ENCODE peak calls at places on chromosome 13, in five cellular contexts. A, X, J, N and G are unnamed samples.

GRCh38 chr13:52780092-52780491 is 40.5 kb upstream of the CNMD start:
- DNase-seq in A (no peak), X (no peak), J (no peak), N (no peak), G (no peak)

GRCh38 chr13:48624858-48625257 is 28.9 kb upstream of the CYSLTR2 start:
- DNase-seq in A (no peak), X (no peak), J (no peak), N (peak), G (peak)

GRCh38 chr13:109859216-109859835 is 72.9 kb upstream of the IRS2 start:
- DNase-seq in A (no peak), X (no peak), J (no peak), N (peak), G (no peak)

GRCh38 chr13:111469916-111470506 is 149.6 kb downstream of the TEX29 start:
- DNase-seq in A (no peak), X (no peak), J (no peak), N (no peak), G (no peak)

GRCh38 chr13:96728463-96728862 is 265.8 kb downstream of the OXGR1 start:
- DNase-seq in A (no peak), X (no peak), J (no peak), N (no peak), G (no peak)

GRCh38 chr13:51557875-51558604 is 26.2 kb upstream of the WDFY2 start:
- DNase-seq in A (no peak), X (no peak), J (no peak), N (no peak), G (peak)

GRCh38 chr13:106446011-106446410 is 89.5 kb downstream of the EFNB2 start:
- DNase-seq in A (no peak), X (no peak), J (no peak), N (no peak), G (peak)

GRCh38 chr13:48635478-48635877 is 18.3 kb upstream of the CYSLTR2 start:
- DNase-seq in A (no peak), X (no peak), J (no peak), N (no peak), G (no peak)

GRCh38 chr13:86792153-86792651 is 879.0 kb upstream of the SLITRK5 start:
- DNase-seq in A (peak), X (no peak), J (no peak), N (no peak), G (no peak)

GRCh38 chr13:44103721-44104490 is 224.2 kb downstream of the LACC1 start:
- DNase-seq in A (no peak), X (no peak), J (no peak), N (no peak), G (no peak)

GRCh38 chr13:25869941-25870340 is 181.9 kb downstream of the SHISA2 start:
- DNase-seq in A (no peak), X (no peak), J (no peak), N (no peak), G (no peak)

GRCh38 chr13:21106089-21106488 is 44.7 kb upstream of the LATS2 start:
- DNase-seq in A (no peak), X (no peak), J (no peak), N (no peak), G (peak)
- H2BK5ac ChIP-seq in A (no peak), X (no peak), J (no peak), N (no peak), G (no peak)

GRCh38 chr13:76454991-76455390 is 431.2 kb downstream of the KCTD12 start:
- DNase-seq in A (no peak), X (no peak), J (no peak), N (no peak), G (peak)
- H3K4me2 ChIP-seq in A (no peak), X (no peak), J (no peak), N (no peak), G (no peak)

GRCh38 chr13:100881291-100881864 is 206.8 kb upstream of the TMTC4 start:
- DNase-seq in A (no peak), X (no peak), J (no peak), N (peak), G (peak)

GRCh38 chr13:100876044-100876403 is 201.4 kb upstream of the TMTC4 start:
- DNase-seq in A (no peak), X (no peak), J (no peak), N (no peak), G (no peak)

GRCh38 chr13:100879255-100879654 is 204.7 kb upstream of the TMTC4 start:
- DNase-seq in A (no peak), X (no peak), J (no peak), N (no peak), G (no peak)

GRCh38 chr13:100883453-100883852 is 208.9 kb upstream of the TMTC4 start:
- DNase-seq in A (no peak), X (no peak), J (no peak), N (no peak), G (no peak)

DNA sequence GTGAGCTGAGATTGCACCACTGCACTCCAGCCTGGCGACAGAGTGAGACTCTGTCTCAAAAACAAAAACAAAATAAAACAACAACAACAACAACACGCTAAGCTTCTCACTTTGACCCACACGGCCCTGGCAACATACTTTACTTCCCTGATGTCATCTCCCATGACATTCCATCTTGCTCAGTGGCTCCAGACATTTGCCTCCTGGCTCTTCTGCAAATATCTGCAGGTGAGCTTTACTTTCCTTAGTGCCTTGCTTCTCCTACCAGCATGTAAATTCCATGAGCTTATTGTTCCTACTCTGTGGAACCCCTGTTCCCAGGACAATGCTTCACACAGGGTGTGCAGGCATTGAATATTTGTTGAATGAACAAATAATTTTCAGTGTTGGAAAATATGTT is 205.6 kb upstream of the TMTC4 start:
- DNase-seq in A (no peak), X (no peak), J (no peak), N (peak), G (no peak)
- H2BK12ac ChIP-seq in A (no peak), X (no peak), J (no peak), N (no peak), G (no peak)

GRCh38 chr13:30622551-30622950 is 4.8 kb downstream of the USPL1 start:
- DNase-seq in A (no peak), X (no peak), J (no peak), N (no peak), G (no peak)
- H2BK5ac ChIP-seq in A (no peak), X (no peak), J (no peak), N (no peak), G (no peak)

DNA sequence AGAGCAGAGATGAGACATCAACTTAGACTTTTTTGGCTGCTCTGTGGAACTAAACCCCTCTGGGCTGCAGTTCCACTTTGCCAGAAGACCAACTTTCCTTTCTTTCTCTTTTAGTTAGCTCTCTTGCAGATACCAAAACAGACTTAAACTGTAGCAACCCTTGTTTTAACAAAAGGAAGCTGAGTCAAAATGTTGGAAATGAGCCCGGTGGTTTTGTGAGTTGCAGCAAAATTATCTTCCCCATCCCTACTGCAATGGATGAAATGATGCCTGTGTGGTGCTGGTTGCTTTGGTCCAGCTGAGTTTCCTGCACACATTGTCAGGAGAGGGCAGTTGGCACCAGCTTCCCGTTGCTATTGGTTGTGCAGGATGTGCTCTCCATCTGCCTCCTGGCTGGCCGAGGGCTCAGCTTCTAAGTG is 115.3 kb downstream of the LRCH1 start:
- DNase-seq in A (no peak), X (no peak), J (no peak), N (no peak), G (peak)
- H3K4me2 ChIP-seq in A (no peak), X (no peak), J (no peak), N (no peak), G (peak)

DNA sequence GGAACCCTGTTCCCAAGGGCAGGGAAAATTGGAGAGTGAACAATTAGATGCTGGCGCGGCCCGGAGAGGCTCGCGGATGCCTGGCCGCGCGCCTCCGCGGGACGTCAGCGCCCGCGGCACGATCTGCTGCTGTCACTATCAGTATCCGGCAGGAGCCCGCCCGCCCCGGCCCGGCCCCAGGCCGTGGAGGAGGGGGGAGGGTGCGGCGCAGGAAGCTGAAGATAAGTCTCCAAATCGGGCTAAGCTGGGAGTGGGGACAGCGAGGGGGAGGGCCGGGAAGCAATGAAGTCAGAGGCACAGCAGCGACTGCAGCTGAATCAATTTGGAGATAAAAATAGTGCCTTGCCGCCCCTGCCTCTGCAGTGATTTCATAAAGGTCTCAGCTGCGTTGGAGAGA is 441.5 kb upstream of the KLF12 start:
- DNase-seq in A (peak), X (peak), J (peak), N (no peak), G (peak)
- H2BK12ac ChIP-seq in A (no peak), X (peak), J (no peak), N (no peak), G (no peak)

GRCh38 chr13:29993196-29993595 is 142.8 kb upstream of the UBL3 start:
- DNase-seq in A (no peak), X (no peak), J (no peak), N (no peak), G (no peak)

GRCh38 chr13:29996316-29996715 is 145.9 kb upstream of the UBL3 start:
- DNase-seq in A (no peak), X (no peak), J (no peak), N (no peak), G (no peak)

GRCh38 chr13:29993716-29994488 is 143.5 kb upstream of the UBL3 start:
- DNase-seq in A (no peak), X (no peak), J (no peak), N (peak), G (peak)

GRCh38 chr13:29991343-29991742 is 140.9 kb upstream of the UBL3 start:
- DNase-seq in A (no peak), X (no peak), J (no peak), N (no peak), G (peak)

DNA sequence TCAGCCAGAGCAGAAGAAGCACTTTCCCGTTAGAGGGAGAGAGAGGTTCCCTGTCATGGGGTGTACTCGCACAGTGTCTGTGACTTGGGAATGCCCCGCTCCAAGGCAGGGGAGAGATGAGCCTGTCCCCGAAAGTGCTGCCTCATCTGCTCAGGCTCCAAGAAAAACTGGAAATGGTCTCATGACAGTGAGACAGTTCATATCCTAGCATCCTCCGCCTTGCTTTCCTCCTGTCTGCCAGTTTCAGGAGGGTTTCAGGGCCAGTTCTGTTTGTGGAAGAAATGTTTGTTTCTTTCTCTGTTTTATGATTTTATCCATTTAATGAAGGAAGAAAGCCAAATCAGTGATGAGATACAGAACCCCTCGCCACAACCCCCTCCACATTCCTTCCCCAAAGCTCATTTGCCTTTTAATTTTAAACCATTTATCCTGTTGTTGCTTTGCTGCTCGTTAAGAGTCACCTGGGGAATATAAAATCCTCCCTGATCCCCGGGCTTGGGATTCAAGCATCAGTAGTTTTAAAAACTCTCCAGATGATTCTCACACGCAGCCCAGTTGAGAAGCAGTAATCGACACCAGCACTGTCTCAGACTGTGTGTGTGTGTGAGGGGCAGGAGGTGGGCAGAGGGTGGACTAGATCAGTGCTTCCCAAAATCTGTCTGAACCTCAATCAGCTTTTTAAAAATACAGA is 144.6 kb upstream of the UBL3 start:
- DNase-seq in A (no peak), X (no peak), J (no peak), N (no peak), G (peak)
- H2BK5ac ChIP-seq in A (no peak), X (no peak), J (no peak), N (no peak), G (no peak)

DNA sequence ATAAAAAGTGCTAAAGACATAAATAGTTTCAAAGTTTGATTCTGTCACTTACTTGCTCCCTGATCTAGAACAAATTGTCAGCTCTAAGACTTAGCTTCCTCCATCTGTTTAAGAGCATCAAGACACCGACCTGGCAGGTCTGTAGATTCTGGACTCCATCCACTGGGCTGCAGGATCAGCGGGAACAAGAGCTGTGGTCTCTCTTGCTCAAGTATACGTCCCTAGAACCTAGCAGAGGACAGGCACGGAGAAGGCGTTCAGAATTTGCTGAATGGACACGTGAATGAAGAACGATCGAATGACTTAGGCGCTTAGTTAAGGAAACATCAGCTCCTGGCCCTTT is 1.1 kb downstream of the DZIP1 start:
- DNase-seq in A (peak), X (peak), J (no peak), N (no peak), G (peak)
- H3K4me2 ChIP-seq in A (peak), X (peak), J (peak), N (peak), G (peak)